ENCODE peak calls at places on chromosomes 1 and 21, in eight cellular contexts. One of them, this sample, is unnamed.

GRCh38 chr1:46246548-46247432 is 773 bp upstream of the RAD54L start:
- DNase-seq in activated T-cell treated with anti-CD3 and anti-CD28 coated beads, Interleukin-2, amount 50 U/mL, for 72 hours: peak
- DNase-seq in effector CD8-positive, alpha-beta T cell: peak
- DNase-seq in psoas muscle: peak
- DNase-seq in GM03348: peak
- DNase-seq in hypothalamus: no peak
- DNase-seq in suprapubic skin: no peak
- DNase-seq in stimulated activated CD8-positive, alpha-beta memory T cell treated with anti-CD3 and anti-CD28 coated beads, Interleukin-2, amount 100 ng/mL, for 1 hour: peak
- DNase-seq in this sample: peak

GRCh38 chr1:16158025-16158424 is 2.2 kb upstream of the EPHA2 start:
- DNase-seq in activated T-cell treated with anti-CD3 and anti-CD28 coated beads, Interleukin-2, amount 50 U/mL, for 72 hours: peak
- DNase-seq in effector CD8-positive, alpha-beta T cell: no peak
- DNase-seq in psoas muscle: no peak
- DNase-seq in GM03348: no peak
- DNase-seq in hypothalamus: no peak
- DNase-seq in suprapubic skin: no peak
- DNase-seq in stimulated activated CD8-positive, alpha-beta memory T cell treated with anti-CD3 and anti-CD28 coated beads, Interleukin-2, amount 100 ng/mL, for 1 hour: no peak
- DNase-seq in this sample: no peak

GRCh38 chr1:162217674-162218073 is 148.2 kb downstream of the NOS1AP start:
- DNase-seq in activated T-cell treated with anti-CD3 and anti-CD28 coated beads, Interleukin-2, amount 50 U/mL, for 72 hours: no peak
- DNase-seq in effector CD8-positive, alpha-beta T cell: no peak
- DNase-seq in psoas muscle: no peak
- DNase-seq in GM03348: no peak
- DNase-seq in hypothalamus: no peak
- DNase-seq in suprapubic skin: no peak
- DNase-seq in stimulated activated CD8-positive, alpha-beta memory T cell treated with anti-CD3 and anti-CD28 coated beads, Interleukin-2, amount 100 ng/mL, for 1 hour: no peak
- DNase-seq in this sample: no peak

GRCh38 chr1:37149296-37149695 is 115.0 kb upstream of the GRIK3 start:
- DNase-seq in activated T-cell treated with anti-CD3 and anti-CD28 coated beads, Interleukin-2, amount 50 U/mL, for 72 hours: no peak
- DNase-seq in effector CD8-positive, alpha-beta T cell: no peak
- DNase-seq in psoas muscle: no peak
- DNase-seq in GM03348: no peak
- DNase-seq in hypothalamus: no peak
- DNase-seq in suprapubic skin: no peak
- DNase-seq in stimulated activated CD8-positive, alpha-beta memory T cell treated with anti-CD3 and anti-CD28 coated beads, Interleukin-2, amount 100 ng/mL, for 1 hour: no peak
- DNase-seq in this sample: peak

GRCh38 chr1:36284517-36284916 is 21.7 kb upstream of the SH3D21 start:
- DNase-seq in activated T-cell treated with anti-CD3 and anti-CD28 coated beads, Interleukin-2, amount 50 U/mL, for 72 hours: no peak
- DNase-seq in effector CD8-positive, alpha-beta T cell: no peak
- DNase-seq in psoas muscle: no peak
- DNase-seq in GM03348: no peak
- DNase-seq in hypothalamus: no peak
- DNase-seq in suprapubic skin: no peak
- DNase-seq in stimulated activated CD8-positive, alpha-beta memory T cell treated with anti-CD3 and anti-CD28 coated beads, Interleukin-2, amount 100 ng/mL, for 1 hour: no peak
- DNase-seq in this sample: no peak

GRCh38 chr1:218460367-218460766 is 115.2 kb downstream of the TGFB2 start:
- DNase-seq in activated T-cell treated with anti-CD3 and anti-CD28 coated beads, Interleukin-2, amount 50 U/mL, for 72 hours: no peak
- DNase-seq in effector CD8-positive, alpha-beta T cell: no peak
- DNase-seq in psoas muscle: no peak
- DNase-seq in GM03348: peak
- DNase-seq in hypothalamus: peak
- DNase-seq in suprapubic skin: no peak
- DNase-seq in stimulated activated CD8-positive, alpha-beta memory T cell treated with anti-CD3 and anti-CD28 coated beads, Interleukin-2, amount 100 ng/mL, for 1 hour: no peak
- DNase-seq in this sample: no peak

GRCh38 chr1:155479205-155479604 is 83.4 kb downstream of the ASH1L start:
- DNase-seq in activated T-cell treated with anti-CD3 and anti-CD28 coated beads, Interleukin-2, amount 50 U/mL, for 72 hours: no peak
- DNase-seq in effector CD8-positive, alpha-beta T cell: no peak
- DNase-seq in psoas muscle: no peak
- DNase-seq in GM03348: peak
- DNase-seq in hypothalamus: no peak
- DNase-seq in suprapubic skin: no peak
- DNase-seq in stimulated activated CD8-positive, alpha-beta memory T cell treated with anti-CD3 and anti-CD28 coated beads, Interleukin-2, amount 100 ng/mL, for 1 hour: no peak
- DNase-seq in this sample: no peak

GRCh38 chr1:97870574-97870973 is 50.3 kb downstream of the DPYD start:
- DNase-seq in activated T-cell treated with anti-CD3 and anti-CD28 coated beads, Interleukin-2, amount 50 U/mL, for 72 hours: no peak
- DNase-seq in effector CD8-positive, alpha-beta T cell: no peak
- DNase-seq in psoas muscle: no peak
- DNase-seq in GM03348: no peak
- DNase-seq in hypothalamus: no peak
- DNase-seq in suprapubic skin: no peak
- DNase-seq in stimulated activated CD8-positive, alpha-beta memory T cell treated with anti-CD3 and anti-CD28 coated beads, Interleukin-2, amount 100 ng/mL, for 1 hour: no peak
- DNase-seq in this sample: no peak

GRCh38 chr21:38527737-38528136 is 29.5 kb upstream of the ERG start:
- DNase-seq in activated T-cell treated with anti-CD3 and anti-CD28 coated beads, Interleukin-2, amount 50 U/mL, for 72 hours: no peak
- DNase-seq in effector CD8-positive, alpha-beta T cell: no peak
- DNase-seq in psoas muscle: no peak
- DNase-seq in GM03348: no peak
- DNase-seq in hypothalamus: no peak
- DNase-seq in suprapubic skin: no peak
- DNase-seq in stimulated activated CD8-positive, alpha-beta memory T cell treated with anti-CD3 and anti-CD28 coated beads, Interleukin-2, amount 100 ng/mL, for 1 hour: no peak
- DNase-seq in this sample: no peak

GRCh38 chr1:76864383-76864782 is 2.9 kb upstream of the ST6GALNAC5 start:
- DNase-seq in activated T-cell treated with anti-CD3 and anti-CD28 coated beads, Interleukin-2, amount 50 U/mL, for 72 hours: no peak
- DNase-seq in effector CD8-positive, alpha-beta T cell: no peak
- DNase-seq in psoas muscle: no peak
- DNase-seq in GM03348: peak
- DNase-seq in hypothalamus: no peak
- DNase-seq in suprapubic skin: no peak
- DNase-seq in stimulated activated CD8-positive, alpha-beta memory T cell treated with anti-CD3 and anti-CD28 coated beads, Interleukin-2, amount 100 ng/mL, for 1 hour: no peak
- DNase-seq in this sample: no peak

GRCh38 chr1:235023197-235024044 is 105.2 kb downstream of the TOMM20 start:
- DNase-seq in activated T-cell treated with anti-CD3 and anti-CD28 coated beads, Interleukin-2, amount 50 U/mL, for 72 hours: no peak
- DNase-seq in effector CD8-positive, alpha-beta T cell: no peak
- DNase-seq in psoas muscle: no peak
- DNase-seq in GM03348: no peak
- DNase-seq in hypothalamus: no peak
- DNase-seq in suprapubic skin: peak
- DNase-seq in stimulated activated CD8-positive, alpha-beta memory T cell treated with anti-CD3 and anti-CD28 coated beads, Interleukin-2, amount 100 ng/mL, for 1 hour: no peak
- DNase-seq in this sample: no peak

GRCh38 chr1:38152351-38153082 is 105.9 kb upstream of the POU3F1 start:
- DNase-seq in activated T-cell treated with anti-CD3 and anti-CD28 coated beads, Interleukin-2, amount 50 U/mL, for 72 hours: no peak
- DNase-seq in effector CD8-positive, alpha-beta T cell: no peak
- DNase-seq in psoas muscle: no peak
- DNase-seq in GM03348: no peak
- DNase-seq in hypothalamus: no peak
- DNase-seq in suprapubic skin: no peak
- DNase-seq in stimulated activated CD8-positive, alpha-beta memory T cell treated with anti-CD3 and anti-CD28 coated beads, Interleukin-2, amount 100 ng/mL, for 1 hour: no peak
- DNase-seq in this sample: no peak

GRCh38 chr1:193479187-193479586 is 292.8 kb upstream of the B3GALT2 start:
- DNase-seq in activated T-cell treated with anti-CD3 and anti-CD28 coated beads, Interleukin-2, amount 50 U/mL, for 72 hours: peak
- DNase-seq in effector CD8-positive, alpha-beta T cell: peak
- DNase-seq in psoas muscle: no peak
- DNase-seq in GM03348: no peak
- DNase-seq in hypothalamus: no peak
- DNase-seq in suprapubic skin: no peak
- DNase-seq in stimulated activated CD8-positive, alpha-beta memory T cell treated with anti-CD3 and anti-CD28 coated beads, Interleukin-2, amount 100 ng/mL, for 1 hour: peak
- DNase-seq in this sample: no peak

GRCh38 chr1:3530086-3530930 is 75.8 kb downstream of the ARHGEF16 start:
- DNase-seq in activated T-cell treated with anti-CD3 and anti-CD28 coated beads, Interleukin-2, amount 50 U/mL, for 72 hours: no peak
- DNase-seq in effector CD8-positive, alpha-beta T cell: no peak
- DNase-seq in psoas muscle: no peak
- DNase-seq in GM03348: peak
- DNase-seq in hypothalamus: no peak
- DNase-seq in suprapubic skin: no peak
- DNase-seq in stimulated activated CD8-positive, alpha-beta memory T cell treated with anti-CD3 and anti-CD28 coated beads, Interleukin-2, amount 100 ng/mL, for 1 hour: no peak
- DNase-seq in this sample: no peak

GRCh38 chr1:152747831-152748230 is 10.0 kb upstream of the KPRP start:
- DNase-seq in activated T-cell treated with anti-CD3 and anti-CD28 coated beads, Interleukin-2, amount 50 U/mL, for 72 hours: no peak
- DNase-seq in effector CD8-positive, alpha-beta T cell: no peak
- DNase-seq in psoas muscle: no peak
- DNase-seq in GM03348: no peak
- DNase-seq in hypothalamus: no peak
- DNase-seq in suprapubic skin: no peak
- DNase-seq in stimulated activated CD8-positive, alpha-beta memory T cell treated with anti-CD3 and anti-CD28 coated beads, Interleukin-2, amount 100 ng/mL, for 1 hour: no peak
- DNase-seq in this sample: no peak

GRCh38 chr1:109932232-109932631 is 21.6 kb downstream of the CSF1 start:
- DNase-seq in activated T-cell treated with anti-CD3 and anti-CD28 coated beads, Interleukin-2, amount 50 U/mL, for 72 hours: no peak
- DNase-seq in effector CD8-positive, alpha-beta T cell: no peak
- DNase-seq in psoas muscle: no peak
- DNase-seq in GM03348: no peak
- DNase-seq in hypothalamus: no peak
- DNase-seq in suprapubic skin: no peak
- DNase-seq in stimulated activated CD8-positive, alpha-beta memory T cell treated with anti-CD3 and anti-CD28 coated beads, Interleukin-2, amount 100 ng/mL, for 1 hour: no peak
- DNase-seq in this sample: peak

GRCh38 chr1:66623812-66624211 is 89.9 kb downstream of the SGIP1 start:
- DNase-seq in activated T-cell treated with anti-CD3 and anti-CD28 coated beads, Interleukin-2, amount 50 U/mL, for 72 hours: no peak
- DNase-seq in effector CD8-positive, alpha-beta T cell: no peak
- DNase-seq in psoas muscle: no peak
- DNase-seq in GM03348: peak
- DNase-seq in hypothalamus: no peak
- DNase-seq in suprapubic skin: no peak
- DNase-seq in stimulated activated CD8-positive, alpha-beta memory T cell treated with anti-CD3 and anti-CD28 coated beads, Interleukin-2, amount 100 ng/mL, for 1 hour: no peak
- DNase-seq in this sample: no peak

This sample was measured in type B pancreatic cell.